ENCODE peak calls at places on chromosomes 3 and 15, in five cellular contexts. One of them, this sample, is unnamed.
A peak's percentile ranks its signal among the peaks of the same experiment; 100 is the strongest.

GRCh38 chr3:47641739-47642138 is 63.1 kb upstream of the CSPG5 start:
- DNase-seq in NCI-H1694 treated with DMSO at 0.1 percent for 48 hours: no peak
- DNase-seq in NCI-H460: no peak
- DNase-seq in NCI-H1436: no peak
- DNase-seq in lower leg skin: no peak
- DNase-seq in this sample: no peak

GRCh38 chr15:77021803-77022381 is 27.0 kb downstream of the PSTPIP1 start:
- DNase-seq in NCI-H1694 treated with DMSO at 0.1 percent for 48 hours: no peak
- DNase-seq in NCI-H1436: no peak
- DNase-seq in NCI-H460: no peak
- DNase-seq in lower leg skin: no peak
- DNase-seq in this sample: no peak

GRCh38 chr3:45178131-45179023 is 32.2 kb upstream of the CDCP1 start:
- DNase-seq in NCI-H460: no peak
- DNase-seq in lower leg skin: no peak
- DNase-seq in NCI-H1694 treated with DMSO at 0.1 percent for 48 hours: no peak
- DNase-seq in NCI-H1436: no peak
- DNase-seq in this sample: no peak

GRCh38 chr3:12149029-12149428 is 9.7 kb downstream of the TIMP4 start:
- DNase-seq in lower leg skin: no peak
- DNase-seq in NCI-H1694 treated with DMSO at 0.1 percent for 48 hours: no peak
- DNase-seq in NCI-H1436: no peak
- DNase-seq in NCI-H460: no peak
- DNase-seq in this sample: no peak

GRCh38 chr3:177195242-177195940 is 1.9 kb downstream of the TBL1XR1 start:
- DNase-seq in NCI-H460: no peak
- DNase-seq in lower leg skin: no peak
- DNase-seq in NCI-H1436: no peak
- DNase-seq in NCI-H1694 treated with DMSO at 0.1 percent for 48 hours: peak; percentile 40
- DNase-seq in this sample: peak; percentile 21

GRCh38 chr15:56871180-56871579 is 47.3 kb upstream of the TCF12 start:
- DNase-seq in NCI-H460: no peak
- DNase-seq in NCI-H1694 treated with DMSO at 0.1 percent for 48 hours: no peak
- DNase-seq in lower leg skin: no peak
- DNase-seq in NCI-H1436: no peak
- DNase-seq in this sample: no peak

GRCh38 chr3:45778761-45779201 is 17.6 kb downstream of the SLC6A20 start:
- DNase-seq in NCI-H460: no peak
- DNase-seq in NCI-H1436: no peak
- DNase-seq in lower leg skin: no peak
- DNase-seq in NCI-H1694 treated with DMSO at 0.1 percent for 48 hours: no peak
- DNase-seq in this sample: no peak

GRCh38 chr15:73295630-73296286 is 73.0 kb downstream of the HCN4 start:
- DNase-seq in NCI-H1436: no peak
- DNase-seq in NCI-H1694 treated with DMSO at 0.1 percent for 48 hours: no peak
- DNase-seq in lower leg skin: no peak
- DNase-seq in NCI-H460: no peak
- DNase-seq in this sample: no peak